ENCODE peak calls at places on chromosomes 5 and 9, in four cellular contexts. One of them, this sample, is unnamed.

GRCh38 chr5:32848681-32849080 is 137.6 kb downstream of the NPR3 start:
- DNase-seq in right atrium auricular region: no peak
- DNase-seq in effector memory CD4-positive, alpha-beta T cell: no peak
- DNase-seq in IMR-90: peak; percentile 60
- DNase-seq in this sample: no peak

GRCh38 chr5:31408814-31409213 is 123.1 kb downstream of the DROSHA start:
- DNase-seq in right atrium auricular region: no peak
- DNase-seq in effector memory CD4-positive, alpha-beta T cell: no peak
- DNase-seq in IMR-90: peak; percentile 74
- DNase-seq in this sample: no peak

GRCh38 chr9:137606734-137607138 is 1.2 kb downstream of the ARRDC1 start:
- DNase-seq in right atrium auricular region: no peak
- DNase-seq in effector memory CD4-positive, alpha-beta T cell: no peak
- DNase-seq in IMR-90: no peak
- DNase-seq in this sample: no peak

GRCh38 chr5:133744030-133744645 is 131.8 kb upstream of the FSTL4 start:
- DNase-seq in right atrium auricular region: no peak
- DNase-seq in effector memory CD4-positive, alpha-beta T cell: no peak
- DNase-seq in IMR-90: no peak
- DNase-seq in this sample: no peak

GRCh38 chr9:120742951-120743416 is 28.7 kb upstream of the MEGF9 start:
- DNase-seq in right atrium auricular region: peak; percentile 42
- DNase-seq in effector memory CD4-positive, alpha-beta T cell: no peak
- DNase-seq in IMR-90: peak; percentile 35
- DNase-seq in this sample: no peak

GRCh38 chr5:88890070-88890781 is 7.2 kb upstream of the MEF2C start:
- DNase-seq in right atrium auricular region: no peak
- DNase-seq in effector memory CD4-positive, alpha-beta T cell: no peak
- DNase-seq in IMR-90: no peak
- DNase-seq in this sample: no peak

GRCh38 chr5:133782736-133783135 is 170.4 kb upstream of the FSTL4 start:
- DNase-seq in right atrium auricular region: no peak
- DNase-seq in effector memory CD4-positive, alpha-beta T cell: no peak
- DNase-seq in IMR-90: no peak
- DNase-seq in this sample: no peak

GRCh38 chr9:114864471-114864870 is 58.6 kb upstream of the TNFSF15 start:
- DNase-seq in right atrium auricular region: no peak
- DNase-seq in effector memory CD4-positive, alpha-beta T cell: no peak
- DNase-seq in IMR-90: no peak
- DNase-seq in this sample: no peak

GRCh38 chr5:8997542-8998070 is 548.3 kb downstream of the SEMA5A start:
- DNase-seq in right atrium auricular region: no peak
- DNase-seq in effector memory CD4-positive, alpha-beta T cell: no peak
- DNase-seq in IMR-90: no peak
- DNase-seq in this sample: no peak

GRCh38 chr5:150412319-150413175 is at the start of gene CD74:
- DNase-seq in right atrium auricular region: peak; percentile 86
- DNase-seq in effector memory CD4-positive, alpha-beta T cell: peak; percentile 89
- DNase-seq in IMR-90: peak; percentile 20
- DNase-seq in this sample: peak; percentile 79

GRCh38 chr5:107526263-107526937 is 144.3 kb downstream of the EFNA5 start:
- DNase-seq in right atrium auricular region: no peak
- DNase-seq in effector memory CD4-positive, alpha-beta T cell: no peak
- DNase-seq in IMR-90: peak; percentile 36
- DNase-seq in this sample: no peak

GRCh38 chr5:154934881-154935280 is 3.1 kb downstream of the GEMIN5 start:
- DNase-seq in right atrium auricular region: no peak
- DNase-seq in effector memory CD4-positive, alpha-beta T cell: no peak
- DNase-seq in IMR-90: no peak
- DNase-seq in this sample: no peak

GRCh38 chr5:66232701-66233100 is 88.6 kb downstream of the SREK1 start:
- DNase-seq in right atrium auricular region: no peak
- DNase-seq in effector memory CD4-positive, alpha-beta T cell: no peak
- DNase-seq in IMR-90: peak; percentile 55
- DNase-seq in this sample: no peak

GRCh38 chr9:79134654-79135053 is 437.1 kb upstream of the TLE4 start:
- DNase-seq in right atrium auricular region: no peak
- DNase-seq in effector memory CD4-positive, alpha-beta T cell: no peak
- DNase-seq in IMR-90: peak; percentile 12
- DNase-seq in this sample: no peak

GRCh38 chr5:84303315-84303714 is 81.4 kb downstream of the EDIL3 start:
- DNase-seq in right atrium auricular region: no peak
- DNase-seq in effector memory CD4-positive, alpha-beta T cell: no peak
- DNase-seq in IMR-90: peak; percentile 62
- DNase-seq in this sample: no peak

GRCh38 chr5:137858223-137858916 is 9.3 kb upstream of the MYOT start:
- DNase-seq in right atrium auricular region: no peak
- DNase-seq in effector memory CD4-positive, alpha-beta T cell: no peak
- DNase-seq in IMR-90: peak; percentile 7
- DNase-seq in this sample: no peak

GRCh38 chr5:117533792-117534191 is 959.2 kb upstream of the SEMA6A start:
- DNase-seq in right atrium auricular region: no peak
- DNase-seq in effector memory CD4-positive, alpha-beta T cell: no peak
- DNase-seq in IMR-90: no peak
- DNase-seq in this sample: no peak

GRCh38 chr5:149358818-149359217 is 972 bp downstream of the PCYOX1L start:
- DNase-seq in right atrium auricular region: no peak
- DNase-seq in effector memory CD4-positive, alpha-beta T cell: no peak
- DNase-seq in IMR-90: peak; percentile 58
- DNase-seq in this sample: no peak

GRCh38 chr5:178378527-178379484 is 146.2 kb upstream of the PHYKPL start:
- DNase-seq in right atrium auricular region: no peak
- DNase-seq in effector memory CD4-positive, alpha-beta T cell: no peak
- DNase-seq in IMR-90: peak; percentile 8
- DNase-seq in this sample: no peak

GRCh38 chr5:149125386-149125891 is 15.9 kb upstream of the ABLIM3 start:
- DNase-seq in right atrium auricular region: no peak
- DNase-seq in effector memory CD4-positive, alpha-beta T cell: no peak
- DNase-seq in IMR-90: peak; percentile 18
- DNase-seq in this sample: no peak

GRCh38 chr5:26889810-26890209 is 148.6 kb downstream of the CDH9 start:
- DNase-seq in right atrium auricular region: no peak
- DNase-seq in effector memory CD4-positive, alpha-beta T cell: no peak
- DNase-seq in IMR-90: no peak
- DNase-seq in this sample: no peak

GRCh38 chr5:154376481-154376880 is 69.3 kb upstream of the SAP30L start:
- DNase-seq in right atrium auricular region: no peak
- DNase-seq in effector memory CD4-positive, alpha-beta T cell: no peak
- DNase-seq in IMR-90: no peak
- DNase-seq in this sample: no peak

GRCh38 chr5:54838843-54839242 is 146.6 kb downstream of the ESM1 start:
- DNase-seq in right atrium auricular region: no peak
- DNase-seq in effector memory CD4-positive, alpha-beta T cell: no peak
- DNase-seq in IMR-90: no peak
- DNase-seq in this sample: no peak

GRCh38 chr5:83562817-83563557 is 91.4 kb downstream of the VCAN start:
- DNase-seq in right atrium auricular region: no peak
- DNase-seq in effector memory CD4-positive, alpha-beta T cell: no peak
- DNase-seq in IMR-90: peak; percentile 41
- DNase-seq in this sample: no peak

GRCh38 chr5:126192226-126192625 is 231.0 kb upstream of the GRAMD2B start:
- DNase-seq in right atrium auricular region: no peak
- DNase-seq in effector memory CD4-positive, alpha-beta T cell: no peak
- DNase-seq in IMR-90: no peak
- DNase-seq in this sample: no peak

GRCh38 chr5:10707198-10708187 is 53.5 kb downstream of the DAP start:
- DNase-seq in right atrium auricular region: no peak
- DNase-seq in effector memory CD4-positive, alpha-beta T cell: no peak
- DNase-seq in IMR-90: peak; percentile 64
- DNase-seq in this sample: no peak

GRCh38 chr5:39270172-39270848 is 50.9 kb upstream of the FYB1 start:
- DNase-seq in right atrium auricular region: no peak
- DNase-seq in effector memory CD4-positive, alpha-beta T cell: no peak
- DNase-seq in IMR-90: no peak
- DNase-seq in this sample: no peak

GRCh38 chr5:74866653-74867162 is 521 bp upstream of the FAM169A start:
- DNase-seq in right atrium auricular region: no peak
- DNase-seq in effector memory CD4-positive, alpha-beta T cell: no peak
- DNase-seq in IMR-90: no peak
- DNase-seq in this sample: no peak

GRCh38 chr9:97900738-97901565 is 21.3 kb downstream of the TRMO start:
- DNase-seq in right atrium auricular region: no peak
- DNase-seq in effector memory CD4-positive, alpha-beta T cell: no peak
- DNase-seq in IMR-90: peak; percentile 55
- DNase-seq in this sample: no peak

GRCh38 chr5:164153469-164154172 is 648.2 kb downstream of the MAT2B start:
- DNase-seq in right atrium auricular region: no peak
- DNase-seq in effector memory CD4-positive, alpha-beta T cell: no peak
- DNase-seq in IMR-90: peak; percentile 32
- DNase-seq in this sample: no peak

GRCh38 chr9:128340691-128341434 is 536 bp downstream of the SLC27A4 start:
- DNase-seq in right atrium auricular region: no peak
- DNase-seq in effector memory CD4-positive, alpha-beta T cell: no peak
- DNase-seq in IMR-90: no peak
- DNase-seq in this sample: no peak

GRCh38 chr5:16596541-16596940 is 20.3 kb downstream of the RETREG1 start:
- DNase-seq in right atrium auricular region: no peak
- DNase-seq in effector memory CD4-positive, alpha-beta T cell: no peak
- DNase-seq in IMR-90: peak; percentile 26
- DNase-seq in this sample: no peak

GRCh38 chr5:151094861-151095260 is 14.0 kb upstream of the TNIP1 start:
- DNase-seq in right atrium auricular region: no peak
- DNase-seq in effector memory CD4-positive, alpha-beta T cell: no peak
- DNase-seq in IMR-90: no peak
- DNase-seq in this sample: peak; percentile 69

GRCh38 chr5:142181096-142181495 is 72.5 kb downstream of the NDFIP1 start:
- DNase-seq in right atrium auricular region: no peak
- DNase-seq in effector memory CD4-positive, alpha-beta T cell: no peak
- DNase-seq in IMR-90: no peak
- DNase-seq in this sample: no peak

GRCh38 chr9:87564111-87564510 is 66.4 kb downstream of the DAPK1 start:
- DNase-seq in right atrium auricular region: no peak
- DNase-seq in effector memory CD4-positive, alpha-beta T cell: no peak
- DNase-seq in IMR-90: no peak
- DNase-seq in this sample: no peak

GRCh38 chr5:132446621-132447020 is 44.0 kb downstream of the IRF1 start:
- DNase-seq in right atrium auricular region: peak; percentile 87
- DNase-seq in effector memory CD4-positive, alpha-beta T cell: no peak
- DNase-seq in IMR-90: peak; percentile 75
- DNase-seq in this sample: no peak

GRCh38 chr5:10660720-10661387 is 97.0 kb downstream of the ANKRD33B start:
- DNase-seq in right atrium auricular region: no peak
- DNase-seq in effector memory CD4-positive, alpha-beta T cell: no peak
- DNase-seq in IMR-90: no peak
- DNase-seq in this sample: peak; percentile 52

GRCh38 chr9:20872340-20872977 is 159.0 kb downstream of the HACD4 start:
- DNase-seq in right atrium auricular region: no peak
- DNase-seq in effector memory CD4-positive, alpha-beta T cell: no peak
- DNase-seq in IMR-90: peak; percentile 93
- DNase-seq in this sample: no peak

GRCh38 chr9:106970219-106970975 is 107.4 kb downstream of the ZNF462 start:
- DNase-seq in right atrium auricular region: no peak
- DNase-seq in effector memory CD4-positive, alpha-beta T cell: no peak
- DNase-seq in IMR-90: peak; percentile 35
- DNase-seq in this sample: no peak

DNA sequence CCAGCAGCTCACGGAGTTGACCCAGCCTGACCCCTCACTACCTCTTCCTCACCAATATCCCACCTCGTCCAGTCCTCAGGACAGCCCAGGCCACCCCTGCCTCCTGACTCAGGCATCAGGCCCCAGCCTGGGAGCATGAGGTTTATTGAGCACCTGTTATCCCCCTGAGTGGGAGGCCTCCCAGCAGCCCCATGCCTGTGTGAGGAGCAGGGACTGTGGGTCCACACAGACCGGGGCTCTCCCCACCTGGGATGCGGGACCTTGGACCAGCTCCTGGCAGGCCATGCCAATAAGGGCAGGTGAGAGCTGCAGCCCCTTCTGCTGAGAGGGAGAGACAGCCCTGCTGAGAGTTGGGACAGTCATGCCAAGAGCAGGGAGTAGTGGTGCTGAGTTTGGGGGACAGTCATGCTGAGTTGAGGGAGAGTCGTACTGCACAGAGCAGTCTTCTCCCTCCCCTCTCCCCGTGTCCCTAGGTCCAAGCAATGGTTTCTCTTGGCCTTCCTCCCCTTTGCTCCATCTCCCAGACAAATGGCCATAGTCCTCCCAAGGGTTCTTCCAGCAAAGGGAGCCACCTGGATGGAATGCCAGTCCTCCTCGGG is 11.9 kb upstream of the FCN1 start:
- DNase-seq in right atrium auricular region: no peak
- DNase-seq in effector memory CD4-positive, alpha-beta T cell: no peak
- DNase-seq in IMR-90: no peak
- DNase-seq in this sample: no peak
- H3K4me3 ChIP-seq in right atrium auricular region: no peak overlapping the region
- H3K4me3 ChIP-seq in effector memory CD4-positive, alpha-beta T cell: no peak overlapping the region
- H3K4me3 ChIP-seq in IMR-90: no peak overlapping the region
- H3K4me3 ChIP-seq in this sample: no peak overlapping the region

DNA sequence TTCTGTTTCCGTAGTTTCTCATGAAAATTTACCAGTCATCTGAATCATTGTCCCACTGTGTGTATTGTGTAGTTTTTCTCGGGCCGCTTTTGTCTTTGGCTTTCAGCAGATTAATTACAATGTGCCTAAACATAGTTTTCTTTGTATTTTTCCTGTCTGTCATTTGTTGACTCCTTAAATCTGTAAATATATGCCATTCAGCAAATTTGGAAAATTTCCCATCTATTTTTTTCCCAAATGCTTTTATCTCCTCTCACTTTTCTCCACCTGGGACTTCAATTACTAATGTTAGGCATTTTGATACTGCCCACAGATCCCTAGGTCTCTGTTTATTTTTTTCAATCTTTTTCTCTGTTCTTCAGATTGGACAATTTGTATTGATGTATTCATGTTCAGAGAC is 75.0 kb downstream of the PDE8B start:
- DNase-seq in right atrium auricular region: no peak
- DNase-seq in effector memory CD4-positive, alpha-beta T cell: no peak
- DNase-seq in IMR-90: no peak
- DNase-seq in this sample: no peak
- H3K4me1 ChIP-seq in right atrium auricular region: no peaks in the 10 kb centered on the region
- H3K4me1 ChIP-seq in effector memory CD4-positive, alpha-beta T cell: no peaks in the 10 kb centered on the region
- H3K4me1 ChIP-seq in IMR-90: peaks cover 7% of the 10 kb centered on the region
- H3K4me1 ChIP-seq in this sample: peaks cover 5% of the 10 kb centered on the region

GRCh38 chr5:172188033-172188892 is at the start of gene STK10:
- DNase-seq in right atrium auricular region: peak; percentile 88
- DNase-seq in effector memory CD4-positive, alpha-beta T cell: peak; percentile 79
- DNase-seq in IMR-90: peak; percentile 87
- DNase-seq in this sample: peak; percentile 95

GRCh38 chr5:172185096-172185461 is 2.9 kb downstream of the STK10 start:
- DNase-seq in right atrium auricular region: no peak
- DNase-seq in effector memory CD4-positive, alpha-beta T cell: no peak
- DNase-seq in IMR-90: no peak
- DNase-seq in this sample: no peak

GRCh38 chr5:172188893-172189692 is 1.1 kb upstream of the STK10 start:
- DNase-seq in right atrium auricular region: no peak
- DNase-seq in effector memory CD4-positive, alpha-beta T cell: no peak
- DNase-seq in IMR-90: peak; percentile 38
- DNase-seq in this sample: peak; percentile 51

GRCh38 chr5:172186114-172186695 is 1.8 kb downstream of the STK10 start:
- DNase-seq in right atrium auricular region: no peak
- DNase-seq in effector memory CD4-positive, alpha-beta T cell: no peak
- DNase-seq in IMR-90: no peak
- DNase-seq in this sample: no peak

GRCh38 chr5:172187118-172188032 is 649 bp downstream of the STK10 start:
- DNase-seq in right atrium auricular region: peak; percentile 77
- DNase-seq in effector memory CD4-positive, alpha-beta T cell: peak; percentile 71
- DNase-seq in IMR-90: peak; percentile 80
- DNase-seq in this sample: peak; percentile 81
- H3K27ac ChIP-seq in right atrium auricular region: peak overlapping the region; percentile 93
- H3K27ac ChIP-seq in effector memory CD4-positive, alpha-beta T cell: peak overlapping the region; percentile 97
- H3K27ac ChIP-seq in IMR-90: peak overlapping the region; percentile 88
- H3K27ac ChIP-seq in this sample: peak overlapping the region; percentile 88

GRCh38 chr9:132446887-132447286 is 36.9 kb downstream of the CFAP77 start:
- DNase-seq in right atrium auricular region: no peak
- DNase-seq in effector memory CD4-positive, alpha-beta T cell: no peak
- DNase-seq in IMR-90: no peak
- DNase-seq in this sample: no peak
- H3K4me3 ChIP-seq in right atrium auricular region: no peak overlapping the region
- H3K4me3 ChIP-seq in effector memory CD4-positive, alpha-beta T cell: no peak overlapping the region
- H3K4me3 ChIP-seq in IMR-90: no peak overlapping the region
- H3K4me3 ChIP-seq in this sample: no peak overlapping the region